ENCODE peak calls at places on chromosome 15, in five cellular contexts. X, D, M, V and P are unnamed samples.

GRCh38 chr15:100438570-100438969 is 90.2 kb downstream of the CERS3 start:
- DNase-seq in X (no peak), D (peak; percentile 75), M (no peak), V (no peak), P (no peak)

GRCh38 chr15:99016680-99017321 is 9.2 kb upstream of the PGPEP1L start:
- DNase-seq in X (no peak), D (no peak), M (peak; percentile 71), V (peak; percentile 66), P (peak; percentile 73)

GRCh38 chr15:58314593-58315216 is 117.1 kb upstream of the LIPC start:
- DNase-seq in X (no peak), D (no peak), M (no peak), V (no peak), P (no peak)

GRCh38 chr15:66515901-66516322 is 10.8 kb downstream of the ZWILCH start:
- DNase-seq in X (no peak), D (no peak), M (no peak), V (no peak), P (no peak)

GRCh38 chr15:52441846-52442245 is 86.8 kb downstream of the MYO5A start:
- DNase-seq in X (no peak), D (no peak), M (no peak), V (no peak), P (no peak)

GRCh38 chr15:64792282-64792681 is 16.9 kb upstream of the RBPMS2 start:
- DNase-seq in X (no peak), D (no peak), M (no peak), V (no peak), P (no peak)

GRCh38 chr15:66948294-66948693 is 117.1 kb upstream of the SMAD3 start:
- DNase-seq in X (no peak), D (no peak), M (peak; percentile 66), V (peak; percentile 25), P (no peak)

GRCh38 chr15:81981888-81982287 is 63.9 kb downstream of the MEX3B start:
- DNase-seq in X (no peak), D (no peak), M (no peak), V (no peak), P (no peak)

GRCh38 chr15:77759896-77760592 is 127.3 kb upstream of the LINGO1 start:
- DNase-seq in X (no peak), D (no peak), M (peak; percentile 21), V (no peak), P (no peak)

GRCh38 chr15:70182858-70183695 is 85.4 kb upstream of the TLE3 start:
- DNase-seq in X (no peak), D (peak; percentile 16), M (no peak), V (no peak), P (no peak)

GRCh38 chr15:25091421-25092158 is 136.8 kb downstream of the SNRPN start:
- DNase-seq in X (no peak), D (peak; percentile 12), M (no peak), V (no peak), P (no peak)

GRCh38 chr15:35320911-35321310 is 225.1 kb downstream of the DPH6 start:
- DNase-seq in X (no peak), D (no peak), M (no peak), V (no peak), P (no peak)

GRCh38 chr15:88465633-88466219 is 1.5 kb downstream of the MRPL46 start:
- DNase-seq in X (no peak), D (no peak), M (peak; percentile 38), V (no peak), P (peak; percentile 17)

GRCh38 chr15:67037694-67038093 is 27.7 kb upstream of the SMAD3 start:
- DNase-seq in X (no peak), D (no peak), M (no peak), V (no peak), P (no peak)

GRCh38 chr15:68556139-68556990 is 22.4 kb upstream of the CORO2B start:
- DNase-seq in X (no peak), D (peak; percentile 27), M (no peak), V (no peak), P (no peak)

GRCh38 chr15:85999658-86000057 is 80.0 kb upstream of the AGBL1 start:
- DNase-seq in X (no peak), D (no peak), M (no peak), V (no peak), P (no peak)

GRCh38 chr15:78368671-78369070 is 28.5 kb downstream of the CRABP1 start:
- DNase-seq in X (no peak), D (peak; percentile 64), M (no peak), V (no peak), P (no peak)

GRCh38 chr15:93196136-93196670 is 107.2 kb upstream of the RGMA start:
- DNase-seq in X (no peak), D (no peak), M (no peak), V (no peak), P (no peak)